ENCODE peak calls at places on chromosomes 5 and 9, in nine cellular contexts. F is NCI-H460; X is BJ; K is type B pancreatic cell; J is EH; O is GM04504; W is CD4-positive, CD25-positive, alpha-beta regulatory T cell; Y is neural progenitor cell; M is T1000. E is an unnamed sample.

GRCh38 chr5:33816791-33817190 is 75.0 kb downstream of the ADAMTS12 start:
- DNase-seq in K (no peak), J (peak), X (no peak), M (no peak), F (no peak), Y (no peak), W (no peak), O (no peak), E (no peak)

GRCh38 chr5:138282918-138283742 is 8.7 kb upstream of the GFRA3 start:
- DNase-seq in X (peak), Y (peak), K (no peak), W (no peak), M (no peak), J (peak), O (peak), F (peak), E (no peak)

GRCh38 chr9:123685489-123686083 is 244.3 kb downstream of the DENND1A start:
- DNase-seq in K (no peak), W (no peak), M (no peak), Y (no peak), O (no peak), F (no peak), J (no peak), X (no peak), E (no peak)

GRCh38 chr9:19490269-19490668 is 81.5 kb downstream of the ACER2 start:
- DNase-seq in O (no peak), K (no peak), W (no peak), Y (no peak), M (no peak), F (no peak), X (no peak), J (no peak), E (no peak)

GRCh38 chr5:78499485-78499884 is 139.1 kb downstream of the SCAMP1 start:
- DNase-seq in F (no peak), M (no peak), X (no peak), W (no peak), Y (no peak), K (no peak), O (no peak), J (no peak), E (no peak)

GRCh38 chr9:752201-752600 is 89.3 kb upstream of the DMRT1 start:
- DNase-seq in W (no peak), Y (no peak), J (peak), X (peak), O (peak), F (no peak), K (no peak), M (peak), E (no peak)

GRCh38 chr9:99623780-99624364 is 197.8 kb upstream of the NR4A3 start:
- DNase-seq in M (no peak), K (no peak), X (no peak), O (no peak), W (no peak), Y (no peak), F (no peak), J (no peak), E (no peak)

GRCh38 chr5:173315495-173316352 is 12.5 kb downstream of the STC2 start:
- DNase-seq in M (peak), K (no peak), F (peak), J (peak), Y (peak), O (peak), X (no peak), W (no peak), E (peak)

GRCh38 chr9:114591206-114591853 is 3.8 kb downstream of the ATP6V1G1 start:
- DNase-seq in X (no peak), Y (no peak), O (no peak), M (no peak), K (no peak), W (no peak), J (no peak), F (no peak), E (no peak)

E was measured in lower leg skin.